ENCODE peak calls at places on chromosome 10, in nine cellular contexts. T is IMR-90, Q is H54, P is vagina, I is heart left ventricle, J is H1, N is body of pancreas, K is breast epithelium, M is transverse colon. A is an unnamed sample.

GRCh38 chr10:94133239-94133638 is 139.5 kb downstream of the PLCE1 start:
- DNase-seq in P (no peak), J (no peak), N (peak), M (no peak), K (peak), I (peak), T (no peak), Q (no peak), A (no peak)

GRCh38 chr10:8187171-8187666 is 132.7 kb downstream of the GATA3 start:
- DNase-seq in J (no peak), K (no peak), M (no peak), Q (no peak), I (no peak), T (no peak), N (no peak), P (no peak), A (no peak)

GRCh38 chr10:93417886-93418285 is 64.2 kb downstream of the MYOF start:
- DNase-seq in T (no peak), P (no peak), J (no peak), M (no peak), N (no peak), Q (no peak), I (no peak), K (no peak), A (no peak)

GRCh38 chr10:69618746-69619145 is 11.3 kb upstream of the FAM241B start:
- DNase-seq in P (no peak), J (no peak), Q (no peak), M (no peak), I (no peak), K (no peak), T (no peak), N (no peak), A (no peak)

GRCh38 chr10:131970946-131971345 is 10.8 kb downstream of the BNIP3 start:
- DNase-seq in I (no peak), P (no peak), N (no peak), M (no peak), J (no peak), Q (no peak), K (peak), T (no peak), A (no peak)

GRCh38 chr10:60305394-60305892 is 84.2 kb downstream of the ANK3 start:
- DNase-seq in M (no peak), K (no peak), Q (no peak), I (no peak), T (peak), P (no peak), N (no peak), J (no peak), A (no peak)

GRCh38 chr10:80498833-80499671 is 38.6 kb upstream of the SH2D4B start:
- DNase-seq in P (no peak), K (peak), T (peak), J (no peak), Q (peak), M (peak), I (peak), N (peak), A (no peak)

GRCh38 chr10:88728107-88728763 is 22.2 kb downstream of the LIPK start:
- DNase-seq in I (peak), T (no peak), N (peak), Q (peak), J (peak), K (no peak), P (no peak), M (peak), A (no peak)

GRCh38 chr10:35079763-35080162 is 10.4 kb downstream of the CUL2 start:
- DNase-seq in J (no peak), P (no peak), I (no peak), K (no peak), T (peak), N (no peak), M (no peak), Q (peak), A (no peak)

GRCh38 chr10:116780691-116781205 is 38.4 kb upstream of the HSPA12A start:
- DNase-seq in T (peak), M (no peak), K (no peak), I (no peak), Q (no peak), N (no peak), J (no peak), P (no peak), A (no peak)

GRCh38 chr10:108469940-108470339 is 1305.4 kb upstream of the SORCS1 start:
- DNase-seq in P (no peak), T (no peak), J (no peak), K (no peak), N (no peak), I (no peak), Q (no peak), M (no peak), A (no peak)

GRCh38 chr10:71371750-71372166 is 25.0 kb upstream of the CDH23 start:
- DNase-seq in K (no peak), N (no peak), M (no peak), J (no peak), Q (no peak), T (no peak), I (no peak), P (no peak), A (peak)

GRCh38 chr10:114100848-114101741 is 57.4 kb downstream of the ADRB1 start:
- DNase-seq in N (peak), I (peak), J (peak), Q (no peak), T (peak), M (no peak), K (peak), P (no peak), A (no peak)

GRCh38 chr10:63155388-63156028 is 22.4 kb downstream of the NRBF2 start:
- DNase-seq in J (no peak), P (no peak), Q (no peak), M (no peak), K (no peak), N (no peak), T (peak), I (no peak), A (no peak)
- TF ChIP-seq POLR2A in J (no peak), P (no peak), Q (no peak), M (no peak), K (no peak), N (no peak), T (no peak), I (no peak), A (no peak)

GRCh38 chr10:47406870-47407648 is 23.0 kb upstream of the ZNF488 start:
- DNase-seq in J (no peak), N (no peak), T (peak), Q (peak), P (peak), K (no peak), I (no peak), M (no peak), A (no peak)
- TF ChIP-seq POLR2A in J (no peak), N (no peak), T (no peak), Q (peak), P (no peak), K (no peak), I (no peak), M (no peak), A (no peak)

GRCh38 chr10:12129222-12130111 is at the start of gene SEC61A2:
- DNase-seq in J (peak), M (peak), K (peak), Q (peak), N (peak), I (peak), T (peak), P (no peak), A (peak)
- TF ChIP-seq POLR2A in J (no peak), M (peak), K (no peak), Q (peak), N (peak), I (no peak), T (peak), P (peak), A (peak)

GRCh38 chr10:75234017-75234682 is 1.6 kb downstream of the COMTD1 start:
- DNase-seq in M (peak), N (peak), K (peak), T (peak), P (no peak), I (peak), Q (peak), J (peak), A (peak)
- TF ChIP-seq POLR2A in M (peak), N (peak), K (no peak), T (no peak), P (peak), I (no peak), Q (peak), J (peak), A (no peak)

GRCh38 chr10:101576229-101576863 is 11.7 kb downstream of the POLL start:
- DNase-seq in P (no peak), Q (no peak), T (peak), I (no peak), K (no peak), J (no peak), N (no peak), M (no peak), A (no peak)

GRCh38 chr10:101573885-101574284 is 14.2 kb downstream of the POLL start:
- DNase-seq in J (no peak), P (no peak), M (no peak), Q (no peak), N (no peak), I (no peak), T (no peak), K (no peak), A (no peak)

GRCh38 chr10:101577121-101577871 is 10.8 kb downstream of the POLL start:
- DNase-seq in Q (no peak), T (no peak), I (no peak), P (no peak), J (no peak), K (no peak), M (no peak), N (no peak), A (no peak)

GRCh38 chr10:101574354-101574753 is 13.7 kb downstream of the POLL start:
- DNase-seq in T (no peak), I (no peak), Q (no peak), K (no peak), N (no peak), M (no peak), P (no peak), J (no peak), A (no peak)

DNA sequence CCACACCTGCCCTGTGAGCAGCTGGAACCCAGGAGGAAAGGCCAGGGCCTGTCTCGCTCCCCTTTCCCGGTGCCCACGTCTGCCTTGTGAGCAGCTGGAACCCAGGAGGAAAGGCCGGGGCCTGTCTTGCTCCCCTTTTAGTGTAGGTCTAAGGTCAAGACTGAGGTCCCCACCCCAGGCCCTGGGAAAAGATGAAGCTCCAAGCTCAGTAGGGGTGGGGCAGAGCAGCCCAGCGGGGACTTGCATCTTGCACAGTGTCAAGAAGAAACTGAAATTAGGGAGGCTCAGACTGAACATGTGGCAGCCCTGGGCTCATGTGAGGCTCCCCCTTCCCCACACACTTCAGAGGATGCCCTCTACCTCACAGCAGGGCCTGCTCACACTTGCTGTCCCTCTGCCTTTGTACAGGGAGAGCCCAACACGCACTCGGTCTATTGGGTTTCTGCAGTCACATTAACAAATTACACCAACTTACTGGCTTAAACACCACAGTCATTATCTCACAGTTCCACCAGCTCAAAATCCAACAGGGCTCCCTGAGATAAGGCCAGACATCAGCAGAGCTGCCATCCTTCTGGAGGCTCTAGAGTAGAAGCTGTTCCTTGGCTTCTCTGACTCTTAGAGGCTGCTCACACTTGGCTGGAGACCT is 12.4 kb downstream of the POLL start:
- DNase-seq in K (no peak), I (no peak), Q (no peak), N (no peak), J (no peak), P (no peak), M (no peak), T (no peak), A (no peak)
- TF ChIP-seq POLR2A in K (no peak), I (no peak), Q (no peak), N (no peak), J (no peak), P (no peak), M (no peak), T (no peak), A (no peak)

A was measured in GM12892.